ENCODE peak calls at places on chromosomes 2 and 18, in six cellular contexts. I, A, Q, L, U and W are unnamed samples. For H3K4me1 and H3K27me3, the result is how much of the 10 kb centered on the place peaks cover.

GRCh38 chr18:57569133-57569532 is 17.4 kb downstream of the FECH start:
- DNase-seq in Q (no peak), U (no peak), I (no peak), L (no peak), A (no peak), W (no peak)

GRCh38 chr2:143110759-143111428 is 18.3 kb upstream of the ARHGAP15 start:
- DNase-seq in L (peak), I (no peak), U (peak), Q (peak), A (peak), W (peak)

GRCh38 chr2:153391131-153391530 is 87.4 kb downstream of the RPRM start:
- DNase-seq in A (no peak), I (no peak), U (no peak), Q (no peak), L (no peak), W (no peak)

GRCh38 chr2:18365346-18365745 is 195.1 kb downstream of the RDH14 start:
- DNase-seq in L (no peak), A (no peak), I (no peak), Q (no peak), U (no peak), W (no peak)

GRCh38 chr2:52178845-52179244 is 1146.9 kb upstream of the NRXN1 start:
- DNase-seq in A (no peak), Q (no peak), U (no peak), I (no peak), L (no peak), W (no peak)

GRCh38 chr2:23213196-23213595 is 171.8 kb upstream of the KLHL29 start:
- DNase-seq in I (no peak), Q (no peak), A (no peak), U (no peak), L (no peak), W (peak)

GRCh38 chr2:149357058-149357457 is 26.7 kb downstream of the LYPD6 start:
- DNase-seq in L (no peak), U (no peak), I (no peak), Q (no peak), A (no peak), W (no peak)

GRCh38 chr2:97742381-97742847 is 29.0 kb downstream of the ZAP70 start:
- DNase-seq in I (no peak), U (no peak), A (no peak), Q (no peak), L (no peak), W (no peak)

GRCh38 chr2:232038251-232038897 is 76.9 kb downstream of the DIS3L2 start:
- DNase-seq in A (no peak), U (no peak), L (no peak), Q (no peak), I (no peak), W (no peak)

GRCh38 chr2:237772513-237772912 is 26.1 kb upstream of the RBM44 start:
- DNase-seq in Q (no peak), U (no peak), A (no peak), I (no peak), L (no peak), W (no peak)

GRCh38 chr2:238695538-238695937 is 152.3 kb upstream of the TWIST2 start:
- DNase-seq in A (no peak), U (peak), I (no peak), Q (no peak), L (no peak), W (no peak)

GRCh38 chr2:202121532-202122166 is 48.6 kb downstream of the KIAA2012 start:
- DNase-seq in Q (no peak), I (no peak), U (peak), A (no peak), L (no peak), W (no peak)

GRCh38 chr2:199771948-199772692 is 78.9 kb downstream of the FTCDNL1 start:
- DNase-seq in Q (no peak), U (no peak), A (no peak), I (no peak), L (no peak), W (no peak)

GRCh38 chr2:42602218-42602936 is 33.9 kb downstream of the MTA3 start:
- DNase-seq in Q (peak), A (no peak), L (no peak), U (no peak), I (no peak), W (no peak)

GRCh38 chr2:216006164-216006663 is 7.1 kb downstream of the MREG start:
- DNase-seq in A (no peak), I (no peak), Q (no peak), L (no peak), U (no peak), W (no peak)

GRCh38 chr2:12728221-12728777 is 11.6 kb downstream of the TRIB2 start:
- DNase-seq in A (no peak), Q (no peak), I (no peak), U (no peak), L (no peak), W (no peak)

GRCh38 chr2:218401834-218402370 is 2.2 kb downstream of the CTDSP1 start:
- DNase-seq in I (no peak), Q (peak), U (no peak), L (no peak), A (no peak), W (no peak)
- H3K4me1 ChIP-seq in I (under half), Q (half or more), U (half or more), L (under half), A (under half), W (under half)

GRCh38 chr18:10343778-10344177 is 110.7 kb upstream of the APCDD1 start:
- DNase-seq in A (no peak), I (no peak), U (no peak), L (no peak), Q (no peak), W (no peak)
- TF ChIP-seq CTCF in A (no peak), I (no peak), U (no peak), L (no peak), Q (no peak), W (no peak)

GRCh38 chr2:10911291-10912075 is at the start of gene KCNF1:
- DNase-seq in A (no peak), I (no peak), L (peak), U (no peak), Q (peak), W (peak)

GRCh38 chr2:10914272-10914693 is 2.5 kb downstream of the KCNF1 start:
- DNase-seq in L (no peak), I (no peak), A (no peak), Q (peak), U (no peak), W (no peak)

GRCh38 chr2:10912076-10912731 is 470 bp downstream of the KCNF1 start:
- DNase-seq in A (no peak), I (no peak), U (no peak), L (peak), Q (peak), W (no peak)

GRCh38 chr2:10913501-10914271 is 2.0 kb downstream of the KCNF1 start:
- DNase-seq in I (no peak), U (no peak), A (no peak), L (no peak), Q (no peak), W (no peak)

GRCh38 chr2:10912796-10913445 is 1.2 kb downstream of the KCNF1 start:
- DNase-seq in U (no peak), A (no peak), L (no peak), Q (no peak), I (no peak), W (peak)
- H3K27me3 ChIP-seq in U (under half), A (under half), L (under half), Q (under half), I (half or more), W (under half)

GRCh38 chr2:234252766-234253165 is 202.3 kb downstream of the SPP2 start:
- DNase-seq in Q (no peak), U (no peak), I (no peak), A (no peak), L (no peak), W (no peak)
- H3K4me1 ChIP-seq in Q (under half), U (under half), I (under half), A (under half), L (under half), W (half or more)

DNA sequence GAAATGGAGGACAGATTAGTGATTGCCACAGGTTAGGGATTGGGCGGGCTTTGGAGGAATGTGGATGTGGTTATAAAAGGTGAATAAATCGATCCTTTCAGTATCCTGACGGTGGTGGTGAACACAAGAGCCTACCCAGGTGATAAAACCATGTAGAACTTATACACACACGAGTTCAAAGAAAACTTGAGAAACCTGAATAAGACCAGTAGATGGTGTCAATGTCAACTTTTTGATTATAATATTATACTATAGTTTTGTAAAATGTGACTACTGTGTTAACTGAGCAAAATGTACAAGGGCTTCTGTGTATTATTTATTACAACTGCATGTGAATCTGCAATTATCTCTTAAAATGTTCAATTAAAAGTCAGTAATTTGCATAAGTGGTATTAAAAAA is 136.3 kb downstream of the ERBB4 start:
- DNase-seq in A (no peak), Q (no peak), I (no peak), U (no peak), L (no peak), W (no peak)
- TF ChIP-seq CTCF in A (no peak), Q (no peak), I (no peak), U (no peak), L (no peak), W (no peak)